ENCODE peak calls at places on chromosomes 7 and 10, in four cellular contexts. Q, O, M and T are unnamed samples.

GRCh38 chr7:100157334-100158228 is 942 bp downstream of the TRAPPC14 start:
- DNase-seq in O (peak; percentile 53), M (peak; percentile 58), Q (no peak), T (no peak)

GRCh38 chr7:27940341-27940740 is 200.4 kb downstream of the TAX1BP1 start:
- DNase-seq in O (no peak), Q (no peak), M (no peak), T (no peak)

GRCh38 chr10:369441-370221 is 234.4 kb downstream of the ZMYND11 start:
- DNase-seq in Q (no peak), M (no peak), O (peak; percentile 65), T (peak; percentile 83)

GRCh38 chr7:66930341-66930740 is 9.3 kb downstream of the TMEM248 start:
- DNase-seq in M (no peak), O (peak; percentile 28), Q (no peak), T (no peak)

GRCh38 chr10:73906524-73907447 is 4.1 kb upstream of the PLAU start:
- DNase-seq in O (peak; percentile 99), M (peak; percentile 49), Q (peak; percentile 94), T (peak; percentile 98)

GRCh38 chr7:4103352-4104091 is 578.6 kb upstream of the FOXK1 start:
- DNase-seq in Q (no peak), M (no peak), O (peak; percentile 2), T (no peak)

GRCh38 chr7:12391922-12392615 is 11.6 kb downstream of the VWDE start:
- DNase-seq in M (no peak), O (no peak), Q (no peak), T (no peak)

GRCh38 chr7:148156248-148156647 is 434.3 kb upstream of the C7orf33 start:
- DNase-seq in M (no peak), O (no peak), Q (no peak), T (no peak)

GRCh38 chr7:47416454-47417121 is 165.3 kb downstream of the TNS3 start:
- DNase-seq in O (no peak), M (no peak), Q (no peak), T (no peak)

GRCh38 chr10:97101166-97101940 is 84.4 kb downstream of the SLIT1 start:
- DNase-seq in M (no peak), Q (no peak), O (no peak), T (no peak)

GRCh38 chr10:24259365-24260125 is 50.6 kb downstream of the KIAA1217 start:
- DNase-seq in O (no peak), Q (no peak), M (no peak), T (no peak)

GRCh38 chr7:24602860-24603456 is 29.7 kb downstream of the PALS2 start:
- DNase-seq in M (no peak), O (no peak), Q (no peak), T (no peak)

GRCh38 chr7:134777908-134778580 is 1.4 kb upstream of the CALD1 start:
- DNase-seq in M (no peak), Q (no peak), O (peak; percentile 68), T (no peak)

GRCh38 chr10:75211007-75211735 is 575 bp downstream of the VDAC2 start:
- DNase-seq in Q (no peak), M (peak; percentile 64), O (peak; percentile 55), T (no peak)

GRCh38 chr7:111126987-111127386 is 36.1 kb downstream of the LRRN3 start:
- DNase-seq in M (no peak), O (peak; percentile 49), Q (no peak), T (no peak)

GRCh38 chr7:121563177-121563576 is 167.1 kb upstream of the FAM3C start:
- DNase-seq in Q (no peak), M (no peak), O (no peak), T (no peak)

GRCh38 chr7:32163141-32163806 is 93.1 kb upstream of the PDE1C start:
- DNase-seq in M (peak; percentile 26), Q (peak; percentile 89), O (peak; percentile 95), T (peak; percentile 90)

GRCh38 chr10:133358162-133358919 is 522 bp upstream of the FUOM start:
- DNase-seq in Q (no peak), M (no peak), O (no peak), T (no peak)

GRCh38 chr7:157010588-157011332 is at the start of gene MNX1:
- DNase-seq in M (peak; percentile 89), Q (no peak), O (peak; percentile 10), T (no peak)

GRCh38 chr10:73060738-73061635 is 35.7 kb downstream of the P4HA1 start:
- DNase-seq in O (peak; percentile 51), M (no peak), Q (no peak), T (no peak)

GRCh38 chr7:71131256-71131752 is 640 bp upstream of the GALNT17 start:
- DNase-seq in Q (no peak), O (no peak), M (peak; percentile 10), T (peak; percentile 12)

GRCh38 chr10:95397747-95398146 is 106.9 kb upstream of the PDLIM1 start:
- DNase-seq in M (no peak), O (no peak), Q (no peak), T (no peak)

GRCh38 chr10:70348228-70348850 is 34.1 kb downstream of the LRRC20 start:
- DNase-seq in M (no peak), O (peak; percentile 56), Q (no peak), T (no peak)

GRCh38 chr10:101056365-101057151 is 5.2 kb upstream of the KAZALD1 start:
- DNase-seq in M (no peak), O (no peak), Q (no peak), T (no peak)

GRCh38 chr7:113085781-113086390 is 741 bp downstream of the GPR85 start:
- DNase-seq in Q (no peak), M (no peak), O (no peak), T (no peak)

GRCh38 chr10:113854757-113855626 is 531 bp downstream of the NHLRC2 start:
- DNase-seq in O (peak; percentile 54), M (peak; percentile 52), Q (no peak), T (no peak)

DNA sequence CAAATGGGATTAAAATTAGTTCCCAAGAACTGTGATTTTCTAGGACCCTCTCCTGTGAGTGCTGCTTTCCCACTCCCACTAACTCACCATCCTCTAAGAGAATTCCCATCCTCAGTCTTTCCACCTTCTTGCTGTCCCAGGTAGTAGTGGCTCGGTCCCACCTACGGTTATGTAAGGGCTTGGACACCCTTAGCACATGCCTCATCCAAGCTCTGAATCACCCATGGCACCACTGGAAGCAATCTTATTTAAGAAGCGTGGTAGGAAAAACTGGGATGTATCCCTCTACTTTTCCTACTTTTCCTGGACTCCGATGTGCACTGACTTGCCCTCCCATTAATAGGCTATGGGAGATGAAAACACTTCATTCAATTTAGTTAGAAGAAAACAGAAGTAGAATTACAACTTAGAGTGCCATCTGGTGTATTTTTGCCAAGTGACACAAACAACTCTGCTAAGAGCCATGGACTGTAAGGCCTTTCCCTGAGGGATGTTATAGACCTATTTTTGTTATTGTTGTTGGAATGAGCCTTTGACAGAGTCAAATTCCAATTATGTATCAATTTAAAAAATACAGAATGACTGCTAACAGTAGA is 13.7 kb upstream of the ANKRD22 start:
- DNase-seq in Q (no peak), O (peak; percentile 64), M (no peak), T (no peak)
- TF ChIP-seq CTCF in Q (peak; percentile 15), O (no peak), M (no peak), T (no peak)

GRCh38 chr10:122149607-122150505 is 121.2 kb upstream of the BTBD16 start:
- DNase-seq in O (peak; percentile 65), Q (no peak), M (no peak), T (no peak)

GRCh38 chr10:122151121-122151694 is 119.9 kb upstream of the BTBD16 start:
- DNase-seq in Q (no peak), O (no peak), M (no peak), T (no peak)

GRCh38 chr10:122152544-122152943 is 118.6 kb upstream of the BTBD16 start:
- DNase-seq in O (peak; percentile 93), Q (no peak), M (peak; percentile 56), T (no peak)

GRCh38 chr10:122147731-122148130 is 123.4 kb upstream of the BTBD16 start:
- DNase-seq in O (no peak), M (no peak), Q (no peak), T (peak; percentile 91)

GRCh38 chr10:122149138-122149606 is 121.9 kb upstream of the BTBD16 start:
- DNase-seq in M (no peak), Q (no peak), O (peak; percentile 96), T (no peak)
- H3K4me3 ChIP-seq in M (no peak overlapping the region), Q (no peak overlapping the region), O (no peak overlapping the region), T (no peak overlapping the region)

DNA sequence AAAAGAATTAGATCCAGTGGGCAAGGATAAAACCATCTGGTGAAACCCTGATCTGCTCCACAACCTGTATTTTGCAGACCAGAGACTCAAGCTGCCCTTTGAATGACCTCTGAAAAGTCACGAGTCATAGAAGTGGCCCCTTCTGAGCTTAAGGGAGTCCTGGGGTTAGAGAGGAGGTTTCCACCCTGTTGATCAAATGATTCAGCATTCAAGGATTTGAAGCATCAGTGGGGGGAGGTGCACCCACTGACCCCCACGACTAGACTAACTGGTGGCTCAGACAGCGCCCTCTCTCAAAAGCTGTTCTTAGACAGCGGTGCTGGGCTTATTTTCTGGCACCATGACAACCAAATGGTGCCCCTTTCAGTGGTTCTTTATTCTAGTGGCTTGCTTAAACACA is 44.3 kb downstream of the PLCE1 start:
- DNase-seq in Q (no peak), O (peak; percentile 9), M (no peak), T (no peak)
- TF ChIP-seq CTCF in Q (no peak), O (no peak), M (no peak), T (no peak)

GRCh38 chr10:11165591-11166543 is 148.2 kb downstream of the CELF2 start:
- DNase-seq in O (peak; percentile 18), M (peak; percentile 63), Q (no peak), T (no peak)

GRCh38 chr10:11164806-11165590 is 147.3 kb downstream of the CELF2 start:
- DNase-seq in M (peak; percentile 65), O (peak; percentile 80), Q (peak; percentile 63), T (peak; percentile 80)

GRCh38 chr10:11168423-11169100 is 150.9 kb downstream of the CELF2 start:
- DNase-seq in M (no peak), Q (no peak), O (no peak), T (no peak)

GRCh38 chr10:11163990-11164805 is 146.5 kb downstream of the CELF2 start:
- DNase-seq in O (no peak), Q (no peak), M (no peak), T (no peak)

GRCh38 chr10:11167233-11167979 is 149.7 kb downstream of the CELF2 start:
- DNase-seq in M (no peak), Q (no peak), O (no peak), T (no peak)
- H3K4me3 ChIP-seq in M (peak overlapping the region; percentile 45), Q (no peak overlapping the region), O (no peak overlapping the region), T (no peak overlapping the region)

GRCh38 chr7:123662293-123662692 is 6.6 kb downstream of the LMOD2 start:
- DNase-seq in M (no peak), Q (no peak), O (no peak), T (no peak)
- TF ChIP-seq CTCF in M (no peak), Q (no peak), O (no peak), T (no peak)